ENCODE peak calls at places on chromosomes 1 and 21, in eight cellular contexts. L is transverse colon; W is NCI-H2029 treated with DMSO at 0.1 percent for 48 hours; N is skeletal muscle cell; O is T-helper 1 cell; Y is GM23338; E is CD4-positive, CD25-positive, alpha-beta regulatory T cell; C is fibroblast of pulmonary artery. T is an unnamed sample.

GRCh38 chr1:42240964-42241755 is 76.6 kb upstream of the GUCA2A start:
- DNase-seq in L (no peak), W (no peak), N (peak), O (no peak), Y (no peak), E (no peak), C (peak), T (peak)

GRCh38 chr21:43613755-43614638 is 45.3 kb downstream of the HSF2BP start:
- DNase-seq in L (no peak), W (no peak), N (no peak), O (peak), Y (no peak), E (no peak), C (peak), T (no peak)

GRCh38 chr1:234969630-234970370 is 158.8 kb downstream of the TOMM20 start:
- DNase-seq in L (no peak), W (no peak), N (peak), O (no peak), Y (peak), E (no peak), C (peak), T (no peak)

GRCh38 chr1:7006996-7007871 is 222.0 kb downstream of the CAMTA1 start:
- DNase-seq in L (no peak), W (no peak), N (no peak), O (no peak), Y (no peak), E (no peak), C (no peak), T (no peak)

GRCh38 chr1:37858931-37859506 is 373 bp downstream of the MTF1 start:
- DNase-seq in L (peak), W (no peak), N (no peak), O (no peak), Y (no peak), E (no peak), C (peak), T (no peak)

GRCh38 chr1:32817815-32818786 is 648 bp downstream of the S100PBP start:
- DNase-seq in L (peak), W (peak), N (no peak), O (peak), Y (peak), E (peak), C (peak), T (no peak)

GRCh38 chr1:115364044-115364775 is 26.2 kb upstream of the NGF start:
- DNase-seq in L (no peak), W (no peak), N (peak), O (no peak), Y (no peak), E (no peak), C (no peak), T (peak)

GRCh38 chr1:230743874-230744273 is 3.3 kb upstream of the CAPN9 start:
- DNase-seq in L (no peak), W (no peak), N (no peak), O (no peak), Y (no peak), E (no peak), C (no peak), T (no peak)

GRCh38 chr1:160097196-160097910 is 1.1 kb downstream of the IGSF8 start:
- DNase-seq in L (no peak), W (no peak), N (no peak), O (peak), Y (no peak), E (no peak), C (no peak), T (no peak)

GRCh38 chr21:16587141-16587570 is 857.4 kb downstream of the USP25 start:
- DNase-seq in L (peak), W (peak), N (peak), O (no peak), Y (peak), E (no peak), C (peak), T (no peak)

GRCh38 chr21:46509760-46510159 is 51.1 kb downstream of the DIP2A start:
- DNase-seq in L (peak), W (no peak), N (peak), O (no peak), Y (no peak), E (no peak), C (no peak), T (no peak)

GRCh38 chr1:17075470-17076255 is 21.8 kb upstream of the SDHB start:
- DNase-seq in L (no peak), W (no peak), N (no peak), O (peak), Y (peak), E (peak), C (peak), T (no peak)

GRCh38 chr1:183270541-183271141 is 84.6 kb downstream of the LAMC2 start:
- DNase-seq in L (no peak), W (no peak), N (peak), O (no peak), Y (no peak), E (no peak), C (peak), T (peak)

GRCh38 chr1:92482665-92483441 is 3.9 kb downstream of the GFI1 start:
- DNase-seq in L (peak), W (no peak), N (no peak), O (peak), Y (peak), E (peak), C (no peak), T (no peak)

GRCh38 chr1:46065405-46065804 is 67.0 kb downstream of the PIK3R3 start:
- DNase-seq in L (no peak), W (no peak), N (no peak), O (peak), Y (peak), E (peak), C (no peak), T (no peak)

GRCh38 chr1:97906567-97907228 is 14.1 kb downstream of the DPYD start:
- DNase-seq in L (no peak), W (no peak), N (peak), O (no peak), Y (peak), E (no peak), C (peak), T (peak)

GRCh38 chr1:93459126-93459525 is 11.2 kb downstream of the FNBP1L start:
- DNase-seq in L (no peak), W (no peak), N (no peak), O (no peak), Y (no peak), E (no peak), C (peak), T (no peak)

GRCh38 chr1:208449951-208450350 is 205.8 kb upstream of the PLXNA2 start:
- DNase-seq in L (no peak), W (no peak), N (no peak), O (no peak), Y (no peak), E (no peak), C (no peak), T (no peak)